ENCODE peak calls at places on chromosomes 2 and 18, in eight cellular contexts. One of them, this sample, is unnamed.

GRCh38 chr2:185433824-185434223 is 304.8 kb upstream of the FSIP2 start:
- DNase-seq in left ventricle myocardium inferior: no peak
- DNase-seq in mesenchymal stem cell: peak; percentile 34
- DNase-seq in CD8-positive, alpha-beta T cell: no peak
- DNase-seq in aorta: no peak
- DNase-seq in H1: no peak
- DNase-seq in coronary artery: no peak
- DNase-seq in heart right ventricle: no peak
- DNase-seq in this sample: no peak

GRCh38 chr2:11347403-11347965 is 3.0 kb upstream of the ROCK2 start:
- DNase-seq in aorta: no peak
- DNase-seq in H1: no peak
- DNase-seq in heart right ventricle: no peak
- DNase-seq in coronary artery: no peak
- DNase-seq in CD8-positive, alpha-beta T cell: no peak
- DNase-seq in left ventricle myocardium inferior: no peak
- DNase-seq in mesenchymal stem cell: no peak
- DNase-seq in this sample: no peak

GRCh38 chr2:109510136-109511028 is 103.4 kb downstream of the SEPTIN10 start:
- DNase-seq in aorta: peak; percentile 83
- DNase-seq in coronary artery: peak; percentile 85
- DNase-seq in mesenchymal stem cell: peak; percentile 77
- DNase-seq in H1: peak; percentile 21
- DNase-seq in left ventricle myocardium inferior: peak; percentile 80
- DNase-seq in heart right ventricle: peak; percentile 70
- DNase-seq in CD8-positive, alpha-beta T cell: peak; percentile 76
- DNase-seq in this sample: peak; percentile 80

GRCh38 chr2:233289590-233290424 is 17.8 kb upstream of the SAG start:
- DNase-seq in H1: no peak
- DNase-seq in CD8-positive, alpha-beta T cell: no peak
- DNase-seq in aorta: no peak
- DNase-seq in coronary artery: no peak
- DNase-seq in heart right ventricle: no peak
- DNase-seq in mesenchymal stem cell: peak; percentile 43
- DNase-seq in left ventricle myocardium inferior: no peak
- DNase-seq in this sample: peak; percentile 45

GRCh38 chr2:101111262-101111838 is 39.8 kb downstream of the TBC1D8 start:
- DNase-seq in coronary artery: no peak
- DNase-seq in mesenchymal stem cell: no peak
- DNase-seq in left ventricle myocardium inferior: no peak
- DNase-seq in CD8-positive, alpha-beta T cell: no peak
- DNase-seq in H1: no peak
- DNase-seq in aorta: no peak
- DNase-seq in heart right ventricle: no peak
- DNase-seq in this sample: no peak

GRCh38 chr18:44781890-44782289 is 101.2 kb downstream of the SETBP1 start:
- DNase-seq in heart right ventricle: no peak
- DNase-seq in H1: no peak
- DNase-seq in coronary artery: no peak
- DNase-seq in left ventricle myocardium inferior: no peak
- DNase-seq in mesenchymal stem cell: peak; percentile 90
- DNase-seq in CD8-positive, alpha-beta T cell: no peak
- DNase-seq in aorta: no peak
- DNase-seq in this sample: peak; percentile 83

GRCh38 chr2:164617466-164617865 is 3.8 kb downstream of the GRB14 start:
- DNase-seq in H1: no peak
- DNase-seq in heart right ventricle: no peak
- DNase-seq in left ventricle myocardium inferior: no peak
- DNase-seq in CD8-positive, alpha-beta T cell: no peak
- DNase-seq in coronary artery: no peak
- DNase-seq in mesenchymal stem cell: peak; percentile 3
- DNase-seq in aorta: no peak
- DNase-seq in this sample: no peak

GRCh38 chr2:24492283-24493272 is 1.5 kb downstream of the NCOA1 start:
- DNase-seq in coronary artery: no peak
- DNase-seq in left ventricle myocardium inferior: no peak
- DNase-seq in heart right ventricle: no peak
- DNase-seq in H1: no peak
- DNase-seq in aorta: no peak
- DNase-seq in CD8-positive, alpha-beta T cell: peak; percentile 24
- DNase-seq in mesenchymal stem cell: peak; percentile 56
- DNase-seq in this sample: peak; percentile 35

DNA sequence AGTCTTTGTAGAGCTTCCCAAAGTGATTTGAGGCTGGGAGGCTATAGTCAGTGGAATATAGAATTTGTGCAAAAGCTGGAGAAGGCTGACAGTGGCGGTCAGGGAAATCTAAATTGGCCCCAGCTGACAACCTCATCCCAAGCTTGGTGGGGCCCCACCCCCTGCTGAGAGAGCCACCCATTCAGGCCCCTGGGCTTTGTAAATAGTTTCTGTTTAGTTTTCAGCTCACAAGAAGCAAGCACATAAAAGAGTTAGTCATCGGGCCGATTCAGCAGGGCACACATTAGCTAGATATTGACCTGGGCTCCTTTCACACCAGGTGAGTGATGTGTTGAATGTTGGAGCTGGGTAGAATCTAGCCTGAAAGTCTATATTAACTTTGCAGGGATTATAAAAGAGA is 227.1 kb downstream of the VAPA start:
- DNase-seq in aorta: no peak
- DNase-seq in heart right ventricle: no peak
- DNase-seq in CD8-positive, alpha-beta T cell: no peak
- DNase-seq in mesenchymal stem cell: peak; percentile 84
- DNase-seq in coronary artery: no peak
- DNase-seq in H1: no peak
- DNase-seq in left ventricle myocardium inferior: no peak
- DNase-seq in this sample: no peak
- H3K4me3 ChIP-seq in aorta: no peak overlapping the region
- H3K4me3 ChIP-seq in heart right ventricle: no peak overlapping the region
- H3K4me3 ChIP-seq in CD8-positive, alpha-beta T cell: no peak overlapping the region
- H3K4me3 ChIP-seq in mesenchymal stem cell: no peak overlapping the region
- H3K4me3 ChIP-seq in coronary artery: no peak overlapping the region
- H3K4me3 ChIP-seq in H1: no peak overlapping the region
- H3K4me3 ChIP-seq in left ventricle myocardium inferior: no peak overlapping the region
- H3K4me3 ChIP-seq in this sample: no peak overlapping the region

DNA sequence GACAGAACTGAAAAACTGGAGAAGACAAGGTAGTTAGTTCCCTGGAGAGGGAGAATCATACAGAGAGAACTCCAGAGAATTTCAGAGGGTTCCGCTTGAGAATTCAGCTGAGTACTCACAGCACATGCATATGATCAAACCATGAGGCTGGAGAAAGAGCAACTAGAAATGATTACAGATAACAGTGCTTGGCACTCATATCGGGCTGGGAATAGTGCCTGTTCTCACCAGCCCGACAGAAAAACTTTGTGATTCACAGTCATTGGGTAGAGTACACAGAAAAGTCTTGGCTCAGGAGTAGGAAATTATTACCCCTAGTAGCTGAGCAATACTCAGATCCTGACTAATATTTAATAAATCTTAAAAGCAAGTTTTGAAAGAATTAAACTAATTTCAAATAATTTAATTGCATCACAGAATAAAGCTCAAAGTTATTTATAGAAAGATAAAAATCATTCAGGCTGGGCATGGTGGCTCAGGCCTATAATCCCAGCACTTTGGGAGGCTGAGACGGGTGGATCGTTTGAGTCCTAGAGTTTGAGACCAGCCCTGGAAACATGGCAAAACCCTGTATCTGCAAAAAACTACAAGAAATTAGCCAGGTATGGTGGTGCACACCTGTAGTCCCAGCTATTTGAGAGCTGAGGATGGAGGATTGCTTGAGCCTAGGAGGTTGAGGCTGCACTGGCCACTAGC is 6.9 kb downstream of the WDPCP start:
- DNase-seq in H1: no peak
- DNase-seq in heart right ventricle: no peak
- DNase-seq in left ventricle myocardium inferior: peak; percentile 20
- DNase-seq in aorta: peak; percentile 66
- DNase-seq in CD8-positive, alpha-beta T cell: no peak
- DNase-seq in mesenchymal stem cell: no peak
- DNase-seq in coronary artery: peak; percentile 72
- DNase-seq in this sample: no peak
- H3K4me3 ChIP-seq in H1: no peak overlapping the region
- H3K4me3 ChIP-seq in heart right ventricle: no peak overlapping the region
- H3K4me3 ChIP-seq in left ventricle myocardium inferior: peak overlapping the region; percentile 27
- H3K4me3 ChIP-seq in aorta: peak overlapping the region; percentile 41
- H3K4me3 ChIP-seq in CD8-positive, alpha-beta T cell: no peak overlapping the region
- H3K4me3 ChIP-seq in mesenchymal stem cell: no peak overlapping the region
- H3K4me3 ChIP-seq in coronary artery: peak overlapping the region; percentile 5
- H3K4me3 ChIP-seq in this sample: no peak overlapping the region

GRCh38 chr18:23778828-23779227 is 89.6 kb downstream of the LAMA3 start:
- DNase-seq in left ventricle myocardium inferior: no peak
- DNase-seq in coronary artery: no peak
- DNase-seq in heart right ventricle: no peak
- DNase-seq in mesenchymal stem cell: no peak
- DNase-seq in H1: no peak
- DNase-seq in aorta: no peak
- DNase-seq in CD8-positive, alpha-beta T cell: no peak
- DNase-seq in this sample: no peak
- H3K4me3 ChIP-seq in left ventricle myocardium inferior: no peak overlapping the region
- H3K4me3 ChIP-seq in coronary artery: no peak overlapping the region
- H3K4me3 ChIP-seq in heart right ventricle: no peak overlapping the region
- H3K4me3 ChIP-seq in mesenchymal stem cell: no peak overlapping the region
- H3K4me3 ChIP-seq in H1: no peak overlapping the region
- H3K4me3 ChIP-seq in aorta: no peak overlapping the region
- H3K4me3 ChIP-seq in CD8-positive, alpha-beta T cell: no peak overlapping the region
- H3K4me3 ChIP-seq in this sample: no peak overlapping the region

GRCh38 chr2:204720874-204721273 is 175.6 kb downstream of the PARD3B start:
- DNase-seq in H1: no peak
- DNase-seq in coronary artery: no peak
- DNase-seq in left ventricle myocardium inferior: no peak
- DNase-seq in CD8-positive, alpha-beta T cell: no peak
- DNase-seq in aorta: no peak
- DNase-seq in mesenchymal stem cell: no peak
- DNase-seq in heart right ventricle: no peak
- DNase-seq in this sample: no peak
- H3K4me3 ChIP-seq in H1: no peak overlapping the region
- H3K4me3 ChIP-seq in coronary artery: no peak overlapping the region
- H3K4me3 ChIP-seq in left ventricle myocardium inferior: no peak overlapping the region
- H3K4me3 ChIP-seq in CD8-positive, alpha-beta T cell: no peak overlapping the region
- H3K4me3 ChIP-seq in aorta: no peak overlapping the region
- H3K4me3 ChIP-seq in mesenchymal stem cell: no peak overlapping the region
- H3K4me3 ChIP-seq in heart right ventricle: no peak overlapping the region
- H3K4me3 ChIP-seq in this sample: no peak overlapping the region

This sample was measured in mesendoderm.